ENCODE peak calls at places on chromosomes 3 and 15, in ten cellular contexts. P, H, X, D, F, O, S, V, B and W are unnamed samples.
A peak's percentile ranks its signal among the peaks of the same experiment; 100 is the strongest.

GRCh38 chr3:23728651-23729117 is 77.1 kb upstream of the UBE2E1 start:
- DNase-seq in P (peak; percentile 42), H (no peak), X (no peak), D (no peak), F (no peak), O (no peak), S (no peak), V (no peak), B (no peak), W (peak; percentile 72)

GRCh38 chr3:162217603-162218002 is 721.0 kb downstream of the OTOL1 start:
- DNase-seq in P (no peak), H (no peak), X (no peak), D (no peak), F (no peak), O (no peak), S (peak; percentile 49), V (no peak), B (no peak), W (peak; percentile 50)

GRCh38 chr15:58981808-58982475 is 5.5 kb upstream of the RNF111 start:
- DNase-seq in P (no peak), H (no peak), X (no peak), D (no peak), F (no peak), O (no peak), S (no peak), V (no peak), B (no peak), W (no peak)

GRCh38 chr15:56491110-56491722 is 26.3 kb upstream of the MNS1 start:
- DNase-seq in P (peak; percentile 62), H (peak; percentile 13), X (peak; percentile 27), D (peak; percentile 78), F (peak; percentile 71), O (peak; percentile 46), S (peak; percentile 84), V (peak; percentile 65), B (peak; percentile 75), W (peak; percentile 81)

GRCh38 chr15:92365079-92365478 is 28.6 kb upstream of the ST8SIA2 start:
- DNase-seq in P (peak; percentile 55), H (no peak), X (no peak), D (no peak), F (no peak), O (no peak), S (no peak), V (no peak), B (peak; percentile 22), W (no peak)

GRCh38 chr15:60917469-60918130 is 311.5 kb downstream of the RORA start:
- DNase-seq in P (no peak), H (no peak), X (peak; percentile 58), D (peak; percentile 62), F (no peak), O (no peak), S (peak; percentile 51), V (no peak), B (peak; percentile 37), W (peak; percentile 18)

GRCh38 chr15:100910556-100910955 is 8.6 kb upstream of the LRRK1 start:
- DNase-seq in P (no peak), H (no peak), X (no peak), D (no peak), F (no peak), O (no peak), S (no peak), V (no peak), B (no peak), W (no peak)

GRCh38 chr15:45588199-45588910 is 1.2 kb downstream of the BLOC1S6 start:
- DNase-seq in P (no peak), H (no peak), X (no peak), D (no peak), F (no peak), O (no peak), S (peak; percentile 40), V (no peak), B (no peak), W (peak; percentile 41)

GRCh38 chr3:124202754-124203153 is 210.8 kb upstream of the ROPN1 start:
- DNase-seq in P (peak; percentile 26), H (no peak), X (peak; percentile 75), D (peak; percentile 81), F (no peak), O (no peak), S (peak; percentile 11), V (no peak), B (no peak), W (no peak)

GRCh38 chr3:165070682-165071081 is 7.6 kb downstream of the SI start:
- DNase-seq in P (no peak), H (no peak), X (no peak), D (no peak), F (no peak), O (no peak), S (no peak), V (peak; percentile 22), B (no peak), W (no peak)

GRCh38 chr3:169104972-169105371 is 558.5 kb downstream of the MECOM start:
- DNase-seq in P (peak; percentile 85), H (no peak), X (no peak), D (no peak), F (peak; percentile 7), O (no peak), S (peak; percentile 43), V (no peak), B (no peak), W (peak; percentile 68)

GRCh38 chr3:33063651-33064051 is 33.3 kb downstream of the GLB1 start:
- DNase-seq in P (peak; percentile 22), H (no peak), X (no peak), D (no peak), F (no peak), O (no peak), S (peak; percentile 82), V (no peak), B (no peak), W (peak; percentile 23)

GRCh38 chr15:56939257-56939656 is 20.8 kb downstream of the TCF12 start:
- DNase-seq in P (no peak), H (no peak), X (no peak), D (no peak), F (no peak), O (no peak), S (peak; percentile 50), V (no peak), B (no peak), W (peak; percentile 47)

GRCh38 chr15:51499379-51499976 is 123.1 kb downstream of the DMXL2 start:
- DNase-seq in P (peak; percentile 20), H (no peak), X (no peak), D (no peak), F (peak; percentile 50), O (no peak), S (peak; percentile 37), V (no peak), B (no peak), W (peak; percentile 63)

GRCh38 chr15:92123848-92124631 is 269.6 kb upstream of the ST8SIA2 start:
- DNase-seq in P (no peak), H (no peak), X (no peak), D (no peak), F (no peak), O (no peak), S (no peak), V (peak; percentile 85), B (no peak), W (no peak)

GRCh38 chr3:167662919-167663400 is 9.2 kb upstream of the WDR49 start:
- DNase-seq in P (no peak), H (no peak), X (no peak), D (no peak), F (no peak), O (no peak), S (no peak), V (no peak), B (no peak), W (no peak)

GRCh38 chr15:39580630-39581500 is at the start of gene THBS1:
- DNase-seq in P (peak; percentile 83), H (peak; percentile 14), X (peak; percentile 84), D (peak; percentile 92), F (no peak), O (peak; percentile 86), S (peak; percentile 97), V (peak; percentile 96), B (peak; percentile 91), W (peak; percentile 95)

GRCh38 chr3:136862611-136862951 is 573 bp downstream of the NCK1 start:
- DNase-seq in P (peak; percentile 59), H (peak; percentile 27), X (peak; percentile 44), D (peak; percentile 65), F (peak; percentile 24), O (peak; percentile 29), S (peak; percentile 76), V (peak; percentile 56), B (peak; percentile 69), W (peak; percentile 57)

GRCh38 chr3:179949428-179949827 is 87.3 kb downstream of the PEX5L start:
- DNase-seq in P (no peak), H (no peak), X (no peak), D (no peak), F (no peak), O (no peak), S (no peak), V (no peak), B (no peak), W (no peak)

GRCh38 chr15:55897560-55898336 is 95.7 kb downstream of the NEDD4 start:
- DNase-seq in P (peak; percentile 20), H (no peak), X (peak; percentile 29), D (peak; percentile 50), F (no peak), O (no peak), S (peak; percentile 66), V (peak; percentile 55), B (peak; percentile 56), W (peak; percentile 61)

GRCh38 chr3:52532517-52532837 is 1.2 kb downstream of the NT5DC2 start:
- DNase-seq in P (peak; percentile 45), H (peak; percentile 29), X (no peak), D (peak; percentile 62), F (no peak), O (no peak), S (peak; percentile 44), V (no peak), B (no peak), W (peak; percentile 62)

GRCh38 chr3:72133329-72134011 is 348.5 kb upstream of the PROK2 start:
- DNase-seq in P (no peak), H (no peak), X (no peak), D (no peak), F (no peak), O (no peak), S (no peak), V (no peak), B (no peak), W (no peak)
- H3K9me3 ChIP-seq in P (no peaks in the 10 kb centered on the region), H (no peaks in the 10 kb centered on the region), X (no peaks in the 10 kb centered on the region), D (no peaks in the 10 kb centered on the region), F (no peaks in the 10 kb centered on the region), O (peaks cover 4% of the 10 kb centered on the region), S (no peaks in the 10 kb centered on the region), V (no peaks in the 10 kb centered on the region), B (no peaks in the 10 kb centered on the region), W (no peaks in the 10 kb centered on the region)

GRCh38 chr15:62269504-62269903 is 104.4 kb upstream of the C2CD4B start:
- DNase-seq in P (no peak), H (no peak), X (no peak), D (no peak), F (no peak), O (no peak), S (peak; percentile 22), V (no peak), B (no peak), W (no peak)
- H3K9me3 ChIP-seq in P (peaks cover 24% of the 10 kb centered on the region), H (peaks cover 18% of the 10 kb centered on the region), X (peaks cover 9% of the 10 kb centered on the region), D (peaks cover 15% of the 10 kb centered on the region), F (peaks cover 21% of the 10 kb centered on the region), O (peaks cover 70% of the 10 kb centered on the region), S (no peaks in the 10 kb centered on the region), V (peaks cover 25% of the 10 kb centered on the region), B (peaks cover 5% of the 10 kb centered on the region), W (peaks cover 26% of the 10 kb centered on the region)

GRCh38 chr3:44771424-44772098 is 10.0 kb downstream of the KIF15 start:
- DNase-seq in P (no peak), H (no peak), X (no peak), D (no peak), F (no peak), O (no peak), S (no peak), V (no peak), B (no peak), W (no peak)
- H3K9me3 ChIP-seq in P (peaks cover 16% of the 10 kb centered on the region), H (no peaks in the 10 kb centered on the region), X (no peaks in the 10 kb centered on the region), D (no peaks in the 10 kb centered on the region), F (peaks cover 8% of the 10 kb centered on the region), O (peaks cover 36% of the 10 kb centered on the region), S (no peaks in the 10 kb centered on the region), V (peaks cover 25% of the 10 kb centered on the region), B (no peaks in the 10 kb centered on the region), W (peaks cover 17% of the 10 kb centered on the region)

GRCh38 chr15:99578809-99579208 is 13.0 kb downstream of the MEF2A start:
- DNase-seq in P (peak; percentile 34), H (no peak), X (no peak), D (no peak), F (no peak), O (no peak), S (peak; percentile 40), V (no peak), B (no peak), W (no peak)
- H3K9me3 ChIP-seq in P (no peaks in the 10 kb centered on the region), H (no peaks in the 10 kb centered on the region), X (no peaks in the 10 kb centered on the region), D (no peaks in the 10 kb centered on the region), F (no peaks in the 10 kb centered on the region), O (no peaks in the 10 kb centered on the region), S (no peaks in the 10 kb centered on the region), V (no peaks in the 10 kb centered on the region), B (no peaks in the 10 kb centered on the region), W (no peaks in the 10 kb centered on the region)